ENCODE peak calls at places on chromosomes 13 and 19, in seven cellular contexts. H is effector memory CD4-positive, alpha-beta T cell; Q is GM06990; B is CD8-positive, alpha-beta T cell; S is AG10803; A is fibroblast of pulmonary artery; J is fibroblast of lung. X is an unnamed sample.

GRCh38 chr19:48726573-48726972 is 7.0 kb upstream of the MAMSTR start:
- DNase-seq in J (no peak), Q (no peak), H (no peak), A (peak; percentile 42), B (no peak), S (no peak), X (no peak)

GRCh38 chr13:28056970-28057712 is 43.2 kb downstream of the FLT3 start:
- DNase-seq in A (no peak), J (no peak), H (no peak), B (no peak), S (no peak), Q (no peak), X (no peak)

GRCh38 chr19:34519602-34520001 is 38.0 kb downstream of the WTIP start:
- DNase-seq in J (no peak), Q (no peak), B (no peak), A (no peak), S (no peak), H (no peak), X (no peak)

GRCh38 chr13:62033932-62034331 is 618.3 kb upstream of the PCDH20 start:
- DNase-seq in J (peak; percentile 2), Q (no peak), H (no peak), A (no peak), S (no peak), B (no peak), X (no peak)

GRCh38 chr13:39244561-39245230 is 206.4 kb downstream of the NHLRC3 start:
- DNase-seq in S (no peak), Q (no peak), A (no peak), B (no peak), H (no peak), J (no peak), X (no peak)

GRCh38 chr19:2420490-2420889 is 6.9 kb downstream of the TIMM13 start:
- DNase-seq in J (no peak), Q (no peak), B (no peak), S (no peak), H (no peak), A (no peak), X (no peak)

GRCh38 chr19:44951179-44952159 is 3.7 kb upstream of the CLPTM1 start:
- DNase-seq in B (peak; percentile 72), H (peak; percentile 34), Q (no peak), J (peak; percentile 89), A (peak; percentile 86), S (peak; percentile 78), X (no peak)

GRCh38 chr13:35770756-35771291 is 294.3 kb upstream of the MAB21L1 start:
- DNase-seq in A (no peak), B (no peak), H (no peak), J (no peak), S (no peak), Q (no peak), X (no peak)

GRCh38 chr13:41224113-41225110 is 30.0 kb upstream of the KBTBD7 start:
- DNase-seq in B (no peak), J (peak; percentile 39), H (no peak), A (peak; percentile 59), S (peak; percentile 88), Q (no peak), X (no peak)

GRCh38 chr19:53894736-53895135 is 12.7 kb downstream of the PRKCG start:
- DNase-seq in B (no peak), Q (no peak), J (no peak), S (no peak), A (no peak), H (no peak), X (no peak)

GRCh38 chr13:59948686-59949085 is 215.0 kb downstream of the DIAPH3 start:
- DNase-seq in Q (no peak), S (no peak), J (no peak), B (no peak), H (no peak), A (no peak), X (no peak)

GRCh38 chr19:14073232-14073924 is 792 bp downstream of the MISP3 start:
- DNase-seq in A (peak; percentile 82), S (peak; percentile 79), H (peak; percentile 59), J (peak; percentile 78), Q (peak; percentile 85), B (peak; percentile 79), X (no peak)

GRCh38 chr13:108961542-108962125 is 332.2 kb downstream of the MYO16 start:
- DNase-seq in A (peak; percentile 71), Q (peak; percentile 8), B (peak; percentile 8), J (peak; percentile 74), S (peak; percentile 69), H (no peak), X (no peak)

GRCh38 chr19:47778954-47779351 is 450 bp downstream of the SELENOW start:
- DNase-seq in B (no peak), H (no peak), S (peak; percentile 31), A (no peak), J (no peak), Q (no peak), X (no peak)

DNA sequence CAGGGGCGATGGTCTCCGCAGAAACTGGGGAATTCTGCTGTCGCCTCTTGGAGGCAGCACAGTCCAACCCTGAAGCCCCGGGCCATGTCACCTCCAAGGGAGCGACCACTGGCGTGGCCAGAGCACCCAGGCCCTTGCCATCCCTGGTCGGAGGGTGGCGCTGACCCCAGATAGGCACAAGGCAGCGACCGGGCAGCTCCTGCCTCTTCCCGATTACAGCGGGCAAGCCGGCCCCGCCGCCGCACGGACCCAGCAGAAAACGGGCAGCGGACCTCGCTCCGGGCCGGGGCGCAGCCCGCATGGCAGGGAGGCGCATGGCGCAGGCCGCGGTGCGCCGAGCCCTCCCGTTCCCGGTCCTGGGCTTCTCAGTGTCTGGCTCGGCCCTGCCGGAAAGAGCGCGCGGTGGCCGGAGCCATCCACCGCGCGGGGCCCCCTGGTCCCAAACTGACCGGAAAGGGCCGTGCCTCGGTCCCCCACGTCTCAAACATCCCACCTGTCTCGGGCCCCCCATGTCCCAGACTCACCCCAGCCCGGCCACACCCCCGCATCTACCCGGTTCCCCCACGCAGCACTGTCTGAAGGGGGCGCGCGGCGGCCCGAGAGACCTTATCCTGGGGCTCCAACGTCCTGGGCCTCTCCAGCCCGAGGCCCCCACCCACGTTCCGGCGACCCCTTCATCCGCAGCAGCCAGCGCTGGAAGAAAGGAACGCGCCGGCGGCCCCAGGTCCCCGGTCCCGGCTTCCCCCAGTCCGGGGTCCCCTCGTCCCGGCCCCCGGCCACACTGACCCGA is 725 bp downstream of the CERS1 start:
- DNase-seq in A (peak; percentile 34), J (peak; percentile 31), B (no peak), Q (no peak), H (no peak), S (peak; percentile 13), X (no peak)
- H3K4me3 ChIP-seq in A (peak overlapping the region; percentile 49), J (no peak overlapping the region), B (no peak overlapping the region), Q (no peak overlapping the region), H (no peak overlapping the region), S (peak overlapping the region; percentile 36), X (no peak overlapping the region)

GRCh38 chr13:112818040-112818697 is 128.3 kb downstream of the ATP11A start:
- DNase-seq in H (no peak), A (no peak), S (no peak), J (no peak), Q (no peak), B (no peak), X (no peak)
- H3K4me3 ChIP-seq in H (no peak overlapping the region), A (no peak overlapping the region), S (no peak overlapping the region), J (no peak overlapping the region), Q (no peak overlapping the region), B (no peak overlapping the region), X (no peak overlapping the region)

DNA sequence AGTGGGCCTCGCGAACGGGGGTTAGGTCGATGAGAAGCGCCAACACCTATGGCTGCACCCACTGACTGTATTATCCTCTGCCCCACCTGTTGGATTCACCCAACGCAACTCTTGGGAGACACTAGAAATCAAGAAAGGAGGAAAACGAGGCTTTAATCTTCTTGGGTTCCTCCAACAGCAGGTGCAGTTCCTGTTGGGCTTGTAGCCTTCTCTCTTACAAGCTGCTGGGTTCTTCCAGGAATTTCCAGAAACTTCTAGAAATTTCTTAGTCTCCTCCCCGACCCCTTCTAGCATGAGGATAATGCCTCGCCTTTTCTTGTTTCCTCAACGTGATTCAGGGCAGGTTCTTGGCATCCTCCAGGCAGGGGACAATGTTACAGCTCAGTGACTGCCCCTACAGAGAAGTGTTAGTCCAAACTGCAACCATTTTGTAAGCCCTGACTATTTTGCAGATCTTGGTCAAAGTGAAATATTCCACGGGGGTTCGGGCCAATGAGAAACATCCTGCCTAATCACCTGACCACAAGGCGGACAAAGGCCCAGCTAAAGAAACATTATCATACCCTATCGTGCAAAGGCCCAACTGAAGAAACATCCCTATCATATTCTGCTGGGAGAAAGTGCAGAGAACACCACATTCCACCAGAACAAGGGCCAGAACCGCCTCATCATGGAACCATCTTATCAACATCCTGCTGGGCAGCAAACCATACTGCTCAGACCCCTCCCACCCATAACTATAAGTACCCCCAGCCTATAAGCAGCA is 598 bp upstream of the PNMA8A start:
- DNase-seq in J (no peak), S (no peak), Q (no peak), B (no peak), H (no peak), A (no peak), X (no peak)
- H3K4me3 ChIP-seq in J (peak overlapping the region; percentile 24), S (peak overlapping the region; percentile 39), Q (no peak overlapping the region), B (peak overlapping the region; percentile 23), H (no peak overlapping the region), A (peak overlapping the region; percentile 39), X (peak overlapping the region; percentile 34)

DNA sequence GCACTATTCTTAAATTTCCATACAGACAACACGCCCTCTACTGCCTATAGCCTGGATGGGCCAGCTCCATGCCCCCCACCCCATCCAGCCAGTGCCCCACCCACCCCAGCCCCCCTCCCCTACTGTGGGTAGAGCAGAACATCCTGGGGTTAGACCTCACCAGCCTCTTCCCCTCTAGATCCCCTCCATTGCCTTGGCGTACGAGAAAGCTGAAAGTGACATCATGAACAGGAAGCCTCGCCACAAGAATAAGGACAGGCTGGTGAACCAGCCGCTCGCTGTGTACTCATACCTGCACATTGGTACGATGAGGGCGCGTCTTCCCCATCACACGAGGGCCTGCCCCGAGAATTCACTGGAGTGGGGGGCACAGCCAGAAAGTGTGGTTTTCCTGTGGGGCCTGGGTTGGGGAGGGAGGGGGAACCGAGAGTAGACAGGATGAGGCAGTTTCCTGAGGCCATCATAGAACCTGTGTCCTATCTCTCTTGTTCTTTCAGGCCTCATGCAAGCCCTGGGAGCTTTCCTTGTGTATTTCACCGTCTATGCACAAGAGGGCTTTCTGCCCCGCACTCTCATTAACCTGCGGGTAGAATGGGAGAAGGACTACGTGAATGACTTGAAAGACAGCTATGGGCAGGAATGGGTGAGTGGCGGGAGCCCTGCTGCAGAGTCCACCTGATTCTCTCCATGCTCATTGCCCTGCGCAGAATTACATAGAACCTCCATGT is 29.1 kb downstream of the ATP12A start:
- DNase-seq in A (no peak), Q (peak; percentile 44), B (peak; percentile 65), H (peak; percentile 19), J (no peak), S (no peak), X (no peak)
- H3K4me3 ChIP-seq in A (no peak overlapping the region), Q (no peak overlapping the region), B (peak overlapping the region; percentile 10), H (no peak overlapping the region), J (no peak overlapping the region), S (no peak overlapping the region), X (no peak overlapping the region)

GRCh38 chr19:57615346-57615745 is 1.3 kb downstream of the ZNF134 start:
- DNase-seq in S (no peak), Q (no peak), H (no peak), A (no peak), J (no peak), B (no peak), X (no peak)
- H3K4me3 ChIP-seq in S (peak overlapping the region; percentile 97), Q (no peak overlapping the region), H (no peak overlapping the region), A (peak overlapping the region; percentile 80), J (peak overlapping the region; percentile 81), B (peak overlapping the region; percentile 90), X (peak overlapping the region; percentile 98)

DNA sequence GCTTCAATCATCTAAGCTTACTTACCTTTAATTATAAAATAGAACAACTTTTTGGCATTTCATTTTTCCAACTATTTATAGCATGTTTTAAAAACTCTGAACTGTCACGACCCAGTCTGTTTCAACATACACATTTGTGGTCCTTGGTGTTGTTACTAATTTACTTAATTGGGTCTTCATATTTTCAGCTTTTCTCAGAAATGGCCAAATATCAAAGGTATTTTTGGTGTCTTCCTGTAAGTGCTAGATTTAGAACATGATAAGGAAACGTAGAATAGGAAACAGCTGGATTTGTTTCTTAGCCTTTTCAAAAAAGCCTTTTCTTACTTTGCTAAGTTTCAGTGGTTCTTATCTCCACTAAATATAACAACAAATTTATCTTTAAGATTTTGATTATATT is 11.4 kb downstream of the LPAR6 start:
- DNase-seq in H (no peak), J (no peak), A (no peak), B (no peak), S (peak; percentile 39), Q (peak; percentile 20), X (no peak)
- H3K4me3 ChIP-seq in H (no peak overlapping the region), J (no peak overlapping the region), A (no peak overlapping the region), B (no peak overlapping the region), S (no peak overlapping the region), Q (no peak overlapping the region), X (no peak overlapping the region)